ENCODE peak calls at places on chromosomes 6 and 20, in ten cellular contexts. P is fibroblast of lung, B is IMR-90, G is MM.1S, Q is hepatocyte, D is PC-3, J is OCI-LY7, M is neural progenitor cell, R is astrocyte, O is HCT116. L is an unnamed sample. For H3K4me1 and H3K36me3, the result is how much of the 10 kb centered on the place peaks cover.

GRCh38 chr6:125099211-125100017 is 54.2 kb upstream of the TPD52L1 start:
- DNase-seq in Q (peak), O (peak), M (peak), B (peak), J (no peak), R (peak), G (peak), P (peak), D (peak), L (no peak)

GRCh38 chr6:81806793-81807565 is 54.5 kb upstream of the TENT5A start:
- DNase-seq in J (no peak), D (peak), P (no peak), O (no peak), Q (peak), B (no peak), R (no peak), G (no peak), M (peak), L (no peak)

GRCh38 chr6:129100164-129100563 is 217.2 kb downstream of the LAMA2 start:
- DNase-seq in B (no peak), R (no peak), O (no peak), M (no peak), G (no peak), Q (no peak), D (no peak), J (no peak), P (no peak), L (no peak)

GRCh38 chr6:28408076-28408802 is 8.7 kb upstream of the ZSCAN12 start:
- DNase-seq in B (peak), P (no peak), O (no peak), J (no peak), R (no peak), M (no peak), G (no peak), Q (peak), D (no peak), L (no peak)

GRCh38 chr6:158057213-158057987 is 75.7 kb downstream of the SYNJ2 start:
- DNase-seq in B (peak), P (peak), G (no peak), D (peak), J (no peak), M (no peak), Q (no peak), O (peak), R (peak), L (peak)

GRCh38 chr6:165292657-165293056 is 16.7 kb downstream of the C6orf118 start:
- DNase-seq in Q (no peak), B (no peak), R (no peak), J (no peak), O (no peak), P (no peak), M (no peak), G (no peak), D (no peak), L (no peak)

GRCh38 chr20:16243470-16243869 is 329.8 kb downstream of the KIF16B start:
- DNase-seq in J (peak), R (no peak), G (no peak), Q (no peak), B (no peak), M (no peak), O (no peak), D (no peak), P (no peak), L (no peak)

GRCh38 chr6:75436869-75437268 is 56.7 kb downstream of the FILIP1 start:
- DNase-seq in R (no peak), D (no peak), Q (no peak), O (no peak), J (no peak), M (no peak), G (no peak), P (no peak), B (no peak), L (no peak)

GRCh38 chr6:24140572-24140971 is 14.6 kb downstream of the NRSN1 start:
- DNase-seq in R (no peak), P (no peak), Q (no peak), O (no peak), G (no peak), B (no peak), D (no peak), M (no peak), J (no peak), L (no peak)

GRCh38 chr6:154071711-154072110 is 32.7 kb downstream of the OPRM1 start:
- DNase-seq in G (no peak), R (peak), B (no peak), D (no peak), P (no peak), J (no peak), O (no peak), M (no peak), Q (no peak), L (no peak)

GRCh38 chr6:161444966-161445799 is 171.3 kb upstream of the AGPAT4 start:
- DNase-seq in B (peak), P (peak), D (no peak), O (no peak), M (no peak), R (peak), Q (no peak), J (no peak), G (no peak), L (no peak)

GRCh38 chr6:167760979-167761793 is 65.5 kb upstream of the AFDN start:
- DNase-seq in J (no peak), R (peak), B (peak), D (no peak), M (no peak), G (no peak), O (no peak), Q (peak), P (peak), L (no peak)

GRCh38 chr6:156916108-156916801 is 139.1 kb downstream of the ARID1B start:
- DNase-seq in B (peak), R (no peak), P (no peak), J (peak), M (no peak), G (peak), O (no peak), D (no peak), Q (no peak), L (no peak)

GRCh38 chr20:64039293-64040160 is 3.5 kb downstream of the C20orf204 start:
- DNase-seq in M (no peak), P (no peak), B (no peak), R (no peak), Q (no peak), G (no peak), J (no peak), D (no peak), O (no peak), L (no peak)

GRCh38 chr20:17969276-17969883 is 562 bp downstream of the MGME1 start:
- DNase-seq in P (peak), Q (peak), J (peak), B (no peak), R (no peak), G (peak), O (no peak), M (peak), D (peak), L (no peak)

GRCh38 chr6:4346659-4347333 is 211.4 kb upstream of the ECI2 start:
- DNase-seq in P (no peak), R (no peak), J (no peak), B (peak), Q (no peak), M (no peak), G (no peak), D (no peak), O (no peak), L (no peak)

GRCh38 chr20:58890454-58891075 is 38.0 kb downstream of the GNAS start:
- DNase-seq in Q (no peak), M (peak), R (peak), B (peak), P (peak), O (no peak), G (peak), J (peak), D (peak), L (no peak)

GRCh38 chr20:10185741-10186558 is 32.7 kb upstream of the SNAP25 start:
- DNase-seq in R (no peak), P (peak), O (no peak), M (no peak), Q (peak), G (no peak), D (peak), J (no peak), B (no peak), L (no peak)

GRCh38 chr6:1496836-1497592 is 107.6 kb downstream of the FOXF2 start:
- DNase-seq in R (no peak), Q (peak), O (no peak), P (no peak), G (no peak), B (no peak), J (no peak), D (no peak), M (no peak), L (no peak)

GRCh38 chr6:112409311-112409710 is 62.2 kb downstream of the RFPL4B start:
- DNase-seq in G (no peak), B (peak), D (no peak), J (no peak), P (peak), M (no peak), O (no peak), R (no peak), Q (no peak), L (no peak)

GRCh38 chr20:37986873-37987601 is 46.2 kb downstream of the TTI1 start:
- DNase-seq in O (no peak), D (peak), J (no peak), B (peak), P (peak), G (no peak), R (peak), M (peak), Q (peak), L (no peak)

GRCh38 chr20:11919571-11919970 is 1.9 kb downstream of the BTBD3 start:
- DNase-seq in Q (no peak), R (no peak), O (no peak), D (no peak), M (no peak), G (peak), B (no peak), P (no peak), J (no peak), L (no peak)

GRCh38 chr6:10542135-10542689 is 21.1 kb downstream of the GCNT2 start:
- DNase-seq in M (no peak), R (no peak), G (no peak), Q (no peak), O (no peak), J (no peak), P (no peak), D (no peak), B (no peak), L (no peak)

GRCh38 chr6:39891353-39891752 is 42.9 kb downstream of the MOCS1 start:
- DNase-seq in P (no peak), G (no peak), R (no peak), J (no peak), D (no peak), O (no peak), M (no peak), B (no peak), Q (no peak), L (no peak)
- H3K4me1 ChIP-seq in P (under half), G (under half), R (under half), J (under half), D (under half), O (under half), M (under half), B (under half), Q (under half), L (under half)

GRCh38 chr6:108117427-108118358 is 43.2 kb upstream of the OSTM1 start:
- DNase-seq in P (peak), G (peak), O (no peak), J (no peak), B (peak), M (peak), Q (peak), D (no peak), R (no peak), L (no peak)

GRCh38 chr6:108116781-108117426 is 42.4 kb upstream of the OSTM1 start:
- DNase-seq in P (no peak), B (no peak), M (peak), J (no peak), Q (no peak), G (no peak), R (no peak), O (no peak), D (no peak), L (no peak)

GRCh38 chr6:108118791-108119211 is 44.3 kb upstream of the OSTM1 start:
- DNase-seq in P (peak), D (no peak), M (peak), B (no peak), G (no peak), J (no peak), R (no peak), Q (no peak), O (no peak), L (no peak)

GRCh38 chr6:108119212-108120141 is 44.9 kb upstream of the OSTM1 start:
- DNase-seq in B (no peak), R (no peak), Q (no peak), D (no peak), O (no peak), M (peak), G (no peak), J (no peak), P (no peak), L (no peak)

DNA sequence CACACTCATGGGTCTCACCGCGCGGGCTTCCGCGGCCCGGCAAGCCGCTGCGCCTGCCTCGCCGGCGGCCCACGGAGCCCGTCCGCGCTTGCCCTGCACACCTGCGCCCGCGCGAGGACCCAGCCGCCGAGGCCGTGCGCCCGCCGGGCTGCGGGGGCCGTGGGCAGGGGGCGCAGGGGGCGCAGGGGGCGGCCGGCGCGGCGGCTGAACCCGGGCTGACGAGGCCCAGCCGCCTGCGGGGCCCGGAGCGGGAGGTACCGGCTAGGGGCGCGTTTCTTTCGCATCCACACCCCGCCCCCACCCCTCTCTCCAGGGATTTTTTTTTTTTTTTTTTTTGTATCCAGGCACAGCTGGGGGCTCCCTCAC is 43.8 kb upstream of the OSTM1 start:
- DNase-seq in M (peak), Q (no peak), J (no peak), B (no peak), D (no peak), O (no peak), R (no peak), G (no peak), P (no peak), L (no peak)
- H2AFZ ChIP-seq in M (no peak), Q (peak), J (no peak), B (peak), D (peak), O (no peak), R (peak), G (peak), P (no peak), L (no peak)

DNA sequence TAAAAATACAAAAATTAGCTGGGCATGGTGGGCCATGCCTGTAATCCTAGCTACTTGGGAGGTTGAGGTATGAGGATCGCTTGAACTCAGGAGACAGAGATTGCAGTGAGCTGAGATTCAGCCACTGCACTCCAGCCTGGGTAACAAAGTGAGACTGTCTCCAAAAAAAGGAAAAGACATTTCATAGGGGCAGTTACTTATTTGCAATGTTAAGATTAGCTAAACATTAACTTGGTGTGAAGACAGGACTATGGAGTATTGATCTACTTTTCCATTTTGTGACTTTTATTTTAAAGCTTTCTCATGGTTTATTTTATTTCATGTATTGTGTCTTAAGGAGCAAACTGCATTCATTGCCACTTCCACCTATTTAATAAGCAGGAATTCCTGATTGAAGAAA is 153.0 kb downstream of the UTRN start:
- DNase-seq in Q (no peak), G (no peak), P (no peak), D (no peak), R (no peak), B (no peak), J (no peak), M (no peak), O (no peak), L (no peak)
- H3K36me3 ChIP-seq in Q (under half), G (under half), P (under half), D (under half), R (under half), B (under half), J (under half), M (under half), O (under half), L (under half)

GRCh38 chr6:135212020-135212806 is 31.1 kb downstream of the MYB start:
- DNase-seq in Q (no peak), G (no peak), M (no peak), J (no peak), O (no peak), P (peak), B (peak), D (peak), R (peak), L (peak)
- H3K4me1 ChIP-seq in Q (under half), G (under half), M (under half), J (under half), O (under half), P (under half), B (under half), D (under half), R (under half), L (under half)

L was measured in keratinocyte.